ENCODE peak calls at places on chromosome 20, in nine cellular contexts. One of them, this sample, is unnamed.

GRCh38 chr20:39886650-39887190 is 802.3 kb downstream of the MAFB start:
- DNase-seq in LHCN-M2: no peak
- DNase-seq in substantia nigra: no peak
- DNase-seq in IMR-90: no peak
- DNase-seq in stimulated activated effector memory CD8-positive, alpha-beta T cell treated with anti-CD3 and anti-CD28 coated beads, Interleukin-12 subunit alpha, Interleukin-12 subunit beta, amount 100 ng/mL, for 72 hours: no peak
- DNase-seq in kidney tubule cell: no peak
- DNase-seq in AG09309: no peak
- DNase-seq in A673: no peak
- DNase-seq in WTC11: no peak
- DNase-seq in this sample: peak; percentile 72

GRCh38 chr20:6623989-6624388 is 143.5 kb upstream of the BMP2 start:
- DNase-seq in LHCN-M2: no peak
- DNase-seq in substantia nigra: no peak
- DNase-seq in IMR-90: no peak
- DNase-seq in stimulated activated effector memory CD8-positive, alpha-beta T cell treated with anti-CD3 and anti-CD28 coated beads, Interleukin-12 subunit alpha, Interleukin-12 subunit beta, amount 100 ng/mL, for 72 hours: no peak
- DNase-seq in kidney tubule cell: peak; percentile 56
- DNase-seq in AG09309: no peak
- DNase-seq in A673: no peak
- DNase-seq in WTC11: no peak
- DNase-seq in this sample: no peak

GRCh38 chr20:19628570-19629134 is 129.4 kb upstream of the RIN2 start:
- DNase-seq in LHCN-M2: peak; percentile 50
- DNase-seq in substantia nigra: no peak
- DNase-seq in IMR-90: peak; percentile 66
- DNase-seq in stimulated activated effector memory CD8-positive, alpha-beta T cell treated with anti-CD3 and anti-CD28 coated beads, Interleukin-12 subunit alpha, Interleukin-12 subunit beta, amount 100 ng/mL, for 72 hours: peak; percentile 70
- DNase-seq in kidney tubule cell: peak; percentile 76
- DNase-seq in AG09309: peak; percentile 16
- DNase-seq in A673: peak; percentile 77
- DNase-seq in WTC11: peak; percentile 75
- DNase-seq in this sample: peak; percentile 14

GRCh38 chr20:7859371-7859802 is 80.9 kb downstream of the HAO1 start:
- DNase-seq in LHCN-M2: peak; percentile 85
- DNase-seq in substantia nigra: no peak
- DNase-seq in IMR-90: peak; percentile 70
- DNase-seq in stimulated activated effector memory CD8-positive, alpha-beta T cell treated with anti-CD3 and anti-CD28 coated beads, Interleukin-12 subunit alpha, Interleukin-12 subunit beta, amount 100 ng/mL, for 72 hours: no peak
- DNase-seq in kidney tubule cell: peak; percentile 76
- DNase-seq in AG09309: peak; percentile 32
- DNase-seq in A673: peak; percentile 60
- DNase-seq in WTC11: peak; percentile 17
- DNase-seq in this sample: peak; percentile 61

GRCh38 chr20:40591104-40591503 is 97.9 kb downstream of the MAFB start:
- DNase-seq in LHCN-M2: no peak
- DNase-seq in substantia nigra: no peak
- DNase-seq in IMR-90: no peak
- DNase-seq in stimulated activated effector memory CD8-positive, alpha-beta T cell treated with anti-CD3 and anti-CD28 coated beads, Interleukin-12 subunit alpha, Interleukin-12 subunit beta, amount 100 ng/mL, for 72 hours: no peak
- DNase-seq in kidney tubule cell: no peak
- DNase-seq in AG09309: no peak
- DNase-seq in A673: no peak
- DNase-seq in WTC11: no peak
- DNase-seq in this sample: no peak

GRCh38 chr20:57526067-57526884 is 1.3 kb upstream of the CTCFL start:
- DNase-seq in LHCN-M2: no peak
- DNase-seq in substantia nigra: no peak
- DNase-seq in IMR-90: no peak
- DNase-seq in stimulated activated effector memory CD8-positive, alpha-beta T cell treated with anti-CD3 and anti-CD28 coated beads, Interleukin-12 subunit alpha, Interleukin-12 subunit beta, amount 100 ng/mL, for 72 hours: no peak
- DNase-seq in kidney tubule cell: no peak
- DNase-seq in AG09309: no peak
- DNase-seq in A673: peak; percentile 44
- DNase-seq in WTC11: peak; percentile 70
- DNase-seq in this sample: no peak

GRCh38 chr20:8019998-8020247 is 362 bp upstream of the TMX4 start:
- DNase-seq in LHCN-M2: no peak
- DNase-seq in substantia nigra: no peak
- DNase-seq in IMR-90: no peak
- DNase-seq in stimulated activated effector memory CD8-positive, alpha-beta T cell treated with anti-CD3 and anti-CD28 coated beads, Interleukin-12 subunit alpha, Interleukin-12 subunit beta, amount 100 ng/mL, for 72 hours: no peak
- DNase-seq in kidney tubule cell: no peak
- DNase-seq in AG09309: no peak
- DNase-seq in A673: no peak
- DNase-seq in WTC11: no peak
- DNase-seq in this sample: no peak

GRCh38 chr20:61118429-61119224 is 133.4 kb upstream of the CDH4 start:
- DNase-seq in LHCN-M2: peak; percentile 45
- DNase-seq in substantia nigra: no peak
- DNase-seq in IMR-90: peak; percentile 85
- DNase-seq in stimulated activated effector memory CD8-positive, alpha-beta T cell treated with anti-CD3 and anti-CD28 coated beads, Interleukin-12 subunit alpha, Interleukin-12 subunit beta, amount 100 ng/mL, for 72 hours: no peak
- DNase-seq in kidney tubule cell: peak; percentile 89
- DNase-seq in AG09309: peak; percentile 41
- DNase-seq in A673: no peak
- DNase-seq in WTC11: no peak
- DNase-seq in this sample: no peak

GRCh38 chr20:1844723-1845523 is 50.3 kb upstream of the SIRPA start:
- DNase-seq in LHCN-M2: no peak
- DNase-seq in substantia nigra: no peak
- DNase-seq in IMR-90: peak; percentile 92
- DNase-seq in stimulated activated effector memory CD8-positive, alpha-beta T cell treated with anti-CD3 and anti-CD28 coated beads, Interleukin-12 subunit alpha, Interleukin-12 subunit beta, amount 100 ng/mL, for 72 hours: no peak
- DNase-seq in kidney tubule cell: no peak
- DNase-seq in AG09309: no peak
- DNase-seq in A673: peak; percentile 54
- DNase-seq in WTC11: no peak
- DNase-seq in this sample: peak; percentile 84

GRCh38 chr20:2767768-2768631 is 32.4 kb downstream of the CPXM1 start:
- DNase-seq in LHCN-M2: peak; percentile 30
- DNase-seq in substantia nigra: no peak
- DNase-seq in IMR-90: peak; percentile 24
- DNase-seq in stimulated activated effector memory CD8-positive, alpha-beta T cell treated with anti-CD3 and anti-CD28 coated beads, Interleukin-12 subunit alpha, Interleukin-12 subunit beta, amount 100 ng/mL, for 72 hours: no peak
- DNase-seq in kidney tubule cell: peak; percentile 23
- DNase-seq in AG09309: peak; percentile 18
- DNase-seq in A673: no peak
- DNase-seq in WTC11: no peak
- DNase-seq in this sample: no peak

GRCh38 chr20:33791959-33792597 is 19.1 kb upstream of the CHMP4B start:
- DNase-seq in LHCN-M2: peak; percentile 20
- DNase-seq in substantia nigra: no peak
- DNase-seq in IMR-90: peak; percentile 37
- DNase-seq in stimulated activated effector memory CD8-positive, alpha-beta T cell treated with anti-CD3 and anti-CD28 coated beads, Interleukin-12 subunit alpha, Interleukin-12 subunit beta, amount 100 ng/mL, for 72 hours: peak; percentile 82
- DNase-seq in kidney tubule cell: peak; percentile 49
- DNase-seq in AG09309: no peak
- DNase-seq in A673: peak; percentile 69
- DNase-seq in WTC11: peak; percentile 75
- DNase-seq in this sample: no peak

GRCh38 chr20:10271470-10272219 is 53.0 kb downstream of the SNAP25 start:
- DNase-seq in LHCN-M2: peak; percentile 61
- DNase-seq in substantia nigra: no peak
- DNase-seq in IMR-90: peak; percentile 19
- DNase-seq in stimulated activated effector memory CD8-positive, alpha-beta T cell treated with anti-CD3 and anti-CD28 coated beads, Interleukin-12 subunit alpha, Interleukin-12 subunit beta, amount 100 ng/mL, for 72 hours: no peak
- DNase-seq in kidney tubule cell: no peak
- DNase-seq in AG09309: no peak
- DNase-seq in A673: no peak
- DNase-seq in WTC11: no peak
- DNase-seq in this sample: no peak

GRCh38 chr20:61046721-61047351 is 205.2 kb upstream of the CDH4 start:
- DNase-seq in LHCN-M2: no peak
- DNase-seq in substantia nigra: no peak
- DNase-seq in IMR-90: no peak
- DNase-seq in stimulated activated effector memory CD8-positive, alpha-beta T cell treated with anti-CD3 and anti-CD28 coated beads, Interleukin-12 subunit alpha, Interleukin-12 subunit beta, amount 100 ng/mL, for 72 hours: no peak
- DNase-seq in kidney tubule cell: no peak
- DNase-seq in AG09309: no peak
- DNase-seq in A673: no peak
- DNase-seq in WTC11: no peak
- DNase-seq in this sample: no peak

GRCh38 chr20:63881451-63882226 is 13.3 kb upstream of the DNAJC5 start:
- DNase-seq in LHCN-M2: no peak
- DNase-seq in substantia nigra: no peak
- DNase-seq in IMR-90: no peak
- DNase-seq in stimulated activated effector memory CD8-positive, alpha-beta T cell treated with anti-CD3 and anti-CD28 coated beads, Interleukin-12 subunit alpha, Interleukin-12 subunit beta, amount 100 ng/mL, for 72 hours: no peak
- DNase-seq in kidney tubule cell: no peak
- DNase-seq in AG09309: no peak
- DNase-seq in A673: no peak
- DNase-seq in WTC11: no peak
- DNase-seq in this sample: no peak

GRCh38 chr20:35341366-35342028 is 49.3 kb upstream of the FAM83C start:
- DNase-seq in LHCN-M2: no peak
- DNase-seq in substantia nigra: no peak
- DNase-seq in IMR-90: peak; percentile 29
- DNase-seq in stimulated activated effector memory CD8-positive, alpha-beta T cell treated with anti-CD3 and anti-CD28 coated beads, Interleukin-12 subunit alpha, Interleukin-12 subunit beta, amount 100 ng/mL, for 72 hours: no peak
- DNase-seq in kidney tubule cell: peak; percentile 19
- DNase-seq in AG09309: no peak
- DNase-seq in A673: no peak
- DNase-seq in WTC11: no peak
- DNase-seq in this sample: no peak

GRCh38 chr20:44031001-44031574 is 116.4 kb downstream of the TOX2 start:
- DNase-seq in LHCN-M2: no peak
- DNase-seq in substantia nigra: no peak
- DNase-seq in IMR-90: no peak
- DNase-seq in stimulated activated effector memory CD8-positive, alpha-beta T cell treated with anti-CD3 and anti-CD28 coated beads, Interleukin-12 subunit alpha, Interleukin-12 subunit beta, amount 100 ng/mL, for 72 hours: no peak
- DNase-seq in kidney tubule cell: no peak
- DNase-seq in AG09309: no peak
- DNase-seq in A673: no peak
- DNase-seq in WTC11: no peak
- DNase-seq in this sample: no peak

GRCh38 chr20:59342017-59342957 is 41.9 kb downstream of the EDN3 start:
- DNase-seq in LHCN-M2: no peak
- DNase-seq in substantia nigra: no peak
- DNase-seq in IMR-90: no peak
- DNase-seq in stimulated activated effector memory CD8-positive, alpha-beta T cell treated with anti-CD3 and anti-CD28 coated beads, Interleukin-12 subunit alpha, Interleukin-12 subunit beta, amount 100 ng/mL, for 72 hours: no peak
- DNase-seq in kidney tubule cell: no peak
- DNase-seq in AG09309: no peak
- DNase-seq in A673: peak; percentile 30
- DNase-seq in WTC11: no peak
- DNase-seq in this sample: no peak

GRCh38 chr20:14612389-14612788 is 275.0 kb upstream of the FLRT3 start:
- DNase-seq in LHCN-M2: no peak
- DNase-seq in substantia nigra: no peak
- DNase-seq in IMR-90: peak; percentile 4
- DNase-seq in stimulated activated effector memory CD8-positive, alpha-beta T cell treated with anti-CD3 and anti-CD28 coated beads, Interleukin-12 subunit alpha, Interleukin-12 subunit beta, amount 100 ng/mL, for 72 hours: no peak
- DNase-seq in kidney tubule cell: no peak
- DNase-seq in AG09309: no peak
- DNase-seq in A673: no peak
- DNase-seq in WTC11: no peak
- DNase-seq in this sample: no peak

GRCh38 chr20:18057106-18057993 is at the start of gene OVOL2:
- DNase-seq in LHCN-M2: no peak
- DNase-seq in substantia nigra: no peak
- DNase-seq in IMR-90: no peak
- DNase-seq in stimulated activated effector memory CD8-positive, alpha-beta T cell treated with anti-CD3 and anti-CD28 coated beads, Interleukin-12 subunit alpha, Interleukin-12 subunit beta, amount 100 ng/mL, for 72 hours: no peak
- DNase-seq in kidney tubule cell: peak; percentile 66
- DNase-seq in AG09309: no peak
- DNase-seq in A673: no peak
- DNase-seq in WTC11: peak; percentile 83
- DNase-seq in this sample: no peak

GRCh38 chr20:59939052-59939878 is 840 bp downstream of the PPP1R3D start:
- DNase-seq in LHCN-M2: no peak
- DNase-seq in substantia nigra: no peak
- DNase-seq in IMR-90: no peak
- DNase-seq in stimulated activated effector memory CD8-positive, alpha-beta T cell treated with anti-CD3 and anti-CD28 coated beads, Interleukin-12 subunit alpha, Interleukin-12 subunit beta, amount 100 ng/mL, for 72 hours: no peak
- DNase-seq in kidney tubule cell: peak; percentile 10
- DNase-seq in AG09309: no peak
- DNase-seq in A673: no peak
- DNase-seq in WTC11: peak; percentile 43
- DNase-seq in this sample: no peak

GRCh38 chr20:40313730-40314129 is 375.3 kb downstream of the MAFB start:
- DNase-seq in LHCN-M2: no peak
- DNase-seq in substantia nigra: no peak
- DNase-seq in IMR-90: no peak
- DNase-seq in stimulated activated effector memory CD8-positive, alpha-beta T cell treated with anti-CD3 and anti-CD28 coated beads, Interleukin-12 subunit alpha, Interleukin-12 subunit beta, amount 100 ng/mL, for 72 hours: no peak
- DNase-seq in kidney tubule cell: no peak
- DNase-seq in AG09309: no peak
- DNase-seq in A673: no peak
- DNase-seq in WTC11: no peak
- DNase-seq in this sample: no peak

GRCh38 chr20:38523697-38524096 is 51.1 kb downstream of the RALGAPB start:
- DNase-seq in LHCN-M2: peak; percentile 62
- DNase-seq in substantia nigra: no peak
- DNase-seq in IMR-90: peak; percentile 65
- DNase-seq in stimulated activated effector memory CD8-positive, alpha-beta T cell treated with anti-CD3 and anti-CD28 coated beads, Interleukin-12 subunit alpha, Interleukin-12 subunit beta, amount 100 ng/mL, for 72 hours: no peak
- DNase-seq in kidney tubule cell: peak; percentile 43
- DNase-seq in AG09309: peak; percentile 8
- DNase-seq in A673: no peak
- DNase-seq in WTC11: no peak
- DNase-seq in this sample: no peak

GRCh38 chr20:20568604-20569205 is 143.7 kb downstream of the RALGAPA2 start:
- DNase-seq in LHCN-M2: peak; percentile 36
- DNase-seq in substantia nigra: no peak
- DNase-seq in IMR-90: peak; percentile 58
- DNase-seq in stimulated activated effector memory CD8-positive, alpha-beta T cell treated with anti-CD3 and anti-CD28 coated beads, Interleukin-12 subunit alpha, Interleukin-12 subunit beta, amount 100 ng/mL, for 72 hours: no peak
- DNase-seq in kidney tubule cell: peak; percentile 55
- DNase-seq in AG09309: peak; percentile 10
- DNase-seq in A673: peak; percentile 62
- DNase-seq in WTC11: peak; percentile 19
- DNase-seq in this sample: peak; percentile 73

GRCh38 chr20:24337551-24337950 is 131.9 kb upstream of the SYNDIG1 start:
- DNase-seq in LHCN-M2: no peak
- DNase-seq in substantia nigra: no peak
- DNase-seq in IMR-90: no peak
- DNase-seq in stimulated activated effector memory CD8-positive, alpha-beta T cell treated with anti-CD3 and anti-CD28 coated beads, Interleukin-12 subunit alpha, Interleukin-12 subunit beta, amount 100 ng/mL, for 72 hours: no peak
- DNase-seq in kidney tubule cell: no peak
- DNase-seq in AG09309: no peak
- DNase-seq in A673: no peak
- DNase-seq in WTC11: no peak
- DNase-seq in this sample: no peak

GRCh38 chr20:21901470-21902275 is 196.2 kb downstream of the PAX1 start:
- DNase-seq in LHCN-M2: no peak
- DNase-seq in substantia nigra: no peak
- DNase-seq in IMR-90: no peak
- DNase-seq in stimulated activated effector memory CD8-positive, alpha-beta T cell treated with anti-CD3 and anti-CD28 coated beads, Interleukin-12 subunit alpha, Interleukin-12 subunit beta, amount 100 ng/mL, for 72 hours: no peak
- DNase-seq in kidney tubule cell: no peak
- DNase-seq in AG09309: no peak
- DNase-seq in A673: no peak
- DNase-seq in WTC11: no peak
- DNase-seq in this sample: peak; percentile 53

GRCh38 chr20:24948939-24949679 is at the start of gene CST7:
- DNase-seq in LHCN-M2: no peak
- DNase-seq in substantia nigra: no peak
- DNase-seq in IMR-90: no peak
- DNase-seq in stimulated activated effector memory CD8-positive, alpha-beta T cell treated with anti-CD3 and anti-CD28 coated beads, Interleukin-12 subunit alpha, Interleukin-12 subunit beta, amount 100 ng/mL, for 72 hours: peak; percentile 90
- DNase-seq in kidney tubule cell: no peak
- DNase-seq in AG09309: peak; percentile 16
- DNase-seq in A673: no peak
- DNase-seq in WTC11: no peak
- DNase-seq in this sample: no peak

GRCh38 chr20:30489604-30490003 is 767.9 kb upstream of the DEFB115 start:
- DNase-seq in LHCN-M2: no peak
- DNase-seq in substantia nigra: no peak
- DNase-seq in IMR-90: no peak
- DNase-seq in stimulated activated effector memory CD8-positive, alpha-beta T cell treated with anti-CD3 and anti-CD28 coated beads, Interleukin-12 subunit alpha, Interleukin-12 subunit beta, amount 100 ng/mL, for 72 hours: no peak
- DNase-seq in kidney tubule cell: no peak
- DNase-seq in AG09309: no peak
- DNase-seq in A673: no peak
- DNase-seq in WTC11: peak; percentile 64
- DNase-seq in this sample: no peak

GRCh38 chr20:63682384-63683139 is 13.9 kb upstream of the TNFRSF6B start:
- DNase-seq in LHCN-M2: peak; percentile 98
- DNase-seq in substantia nigra: no peak
- DNase-seq in IMR-90: peak; percentile 98
- DNase-seq in stimulated activated effector memory CD8-positive, alpha-beta T cell treated with anti-CD3 and anti-CD28 coated beads, Interleukin-12 subunit alpha, Interleukin-12 subunit beta, amount 100 ng/mL, for 72 hours: no peak
- DNase-seq in kidney tubule cell: peak; percentile 100
- DNase-seq in AG09309: peak; percentile 88
- DNase-seq in A673: peak; percentile 78
- DNase-seq in WTC11: no peak
- DNase-seq in this sample: no peak

GRCh38 chr20:36309643-36310042 is 3.5 kb downstream of the DLGAP4 start:
- DNase-seq in LHCN-M2: no peak
- DNase-seq in substantia nigra: no peak
- DNase-seq in IMR-90: no peak
- DNase-seq in stimulated activated effector memory CD8-positive, alpha-beta T cell treated with anti-CD3 and anti-CD28 coated beads, Interleukin-12 subunit alpha, Interleukin-12 subunit beta, amount 100 ng/mL, for 72 hours: no peak
- DNase-seq in kidney tubule cell: no peak
- DNase-seq in AG09309: no peak
- DNase-seq in A673: no peak
- DNase-seq in WTC11: no peak
- DNase-seq in this sample: no peak

GRCh38 chr20:12970372-12970821 is 38.4 kb upstream of the SPTLC3 start:
- DNase-seq in LHCN-M2: peak; percentile 63
- DNase-seq in substantia nigra: no peak
- DNase-seq in IMR-90: peak; percentile 51
- DNase-seq in stimulated activated effector memory CD8-positive, alpha-beta T cell treated with anti-CD3 and anti-CD28 coated beads, Interleukin-12 subunit alpha, Interleukin-12 subunit beta, amount 100 ng/mL, for 72 hours: no peak
- DNase-seq in kidney tubule cell: peak; percentile 50
- DNase-seq in AG09309: peak; percentile 17
- DNase-seq in A673: peak; percentile 50
- DNase-seq in WTC11: no peak
- DNase-seq in this sample: peak; percentile 52

GRCh38 chr20:2212457-2213005 is 83.3 kb upstream of the TGM3 start:
- DNase-seq in LHCN-M2: no peak
- DNase-seq in substantia nigra: no peak
- DNase-seq in IMR-90: no peak
- DNase-seq in stimulated activated effector memory CD8-positive, alpha-beta T cell treated with anti-CD3 and anti-CD28 coated beads, Interleukin-12 subunit alpha, Interleukin-12 subunit beta, amount 100 ng/mL, for 72 hours: no peak
- DNase-seq in kidney tubule cell: no peak
- DNase-seq in AG09309: no peak
- DNase-seq in A673: no peak
- DNase-seq in WTC11: no peak
- DNase-seq in this sample: peak; percentile 11